ENCODE peak calls at places on chromosomes 1 and 21, in six cellular contexts. S is GM12878, H is K562, P is H1, T is GM12892, L is HepG2. B is an unnamed sample.

GRCh38 chr1:218390625-218391024 is 45.5 kb downstream of the TGFB2 start:
- DNase-seq in S (no peak), H (no peak), P (no peak), T (no peak), L (no peak), B (no peak)

GRCh38 chr1:151472852-151473731 is 13.8 kb upstream of the POGZ start:
- DNase-seq in S (no peak), H (peak; percentile 41), P (peak; percentile 73), T (no peak), L (no peak), B (no peak)

GRCh38 chr1:243950166-243950565 is 100.1 kb upstream of the AKT3 start:
- DNase-seq in S (no peak), H (no peak), P (peak; percentile 10), T (no peak), L (peak; percentile 11), B (no peak)

GRCh38 chr1:89908993-89909436 is 85.9 kb upstream of the ZNF326 start:
- DNase-seq in S (no peak), H (no peak), P (no peak), T (no peak), L (no peak), B (no peak)

GRCh38 chr1:27864264-27864895 is 8.0 kb upstream of the THEMIS2 start:
- DNase-seq in S (peak; percentile 58), H (no peak), P (no peak), T (no peak), L (no peak), B (no peak)

GRCh38 chr1:231866392-231867331 is 240.1 kb downstream of the DISC1 start:
- DNase-seq in S (no peak), H (peak; percentile 61), P (peak; percentile 71), T (peak; percentile 16), L (peak; percentile 36), B (peak; percentile 21)

GRCh38 chr1:204711947-204712701 is 26.6 kb upstream of the LRRN2 start:
- DNase-seq in S (no peak), H (no peak), P (no peak), T (no peak), L (no peak), B (no peak)

GRCh38 chr21:27024971-27025370 is 58.1 kb upstream of the ADAMTS5 start:
- DNase-seq in S (no peak), H (no peak), P (no peak), T (no peak), L (no peak), B (no peak)

GRCh38 chr1:220817907-220818306 is 31.2 kb downstream of the MTARC1 start:
- DNase-seq in S (no peak), H (no peak), P (no peak), T (no peak), L (no peak), B (no peak)

DNA sequence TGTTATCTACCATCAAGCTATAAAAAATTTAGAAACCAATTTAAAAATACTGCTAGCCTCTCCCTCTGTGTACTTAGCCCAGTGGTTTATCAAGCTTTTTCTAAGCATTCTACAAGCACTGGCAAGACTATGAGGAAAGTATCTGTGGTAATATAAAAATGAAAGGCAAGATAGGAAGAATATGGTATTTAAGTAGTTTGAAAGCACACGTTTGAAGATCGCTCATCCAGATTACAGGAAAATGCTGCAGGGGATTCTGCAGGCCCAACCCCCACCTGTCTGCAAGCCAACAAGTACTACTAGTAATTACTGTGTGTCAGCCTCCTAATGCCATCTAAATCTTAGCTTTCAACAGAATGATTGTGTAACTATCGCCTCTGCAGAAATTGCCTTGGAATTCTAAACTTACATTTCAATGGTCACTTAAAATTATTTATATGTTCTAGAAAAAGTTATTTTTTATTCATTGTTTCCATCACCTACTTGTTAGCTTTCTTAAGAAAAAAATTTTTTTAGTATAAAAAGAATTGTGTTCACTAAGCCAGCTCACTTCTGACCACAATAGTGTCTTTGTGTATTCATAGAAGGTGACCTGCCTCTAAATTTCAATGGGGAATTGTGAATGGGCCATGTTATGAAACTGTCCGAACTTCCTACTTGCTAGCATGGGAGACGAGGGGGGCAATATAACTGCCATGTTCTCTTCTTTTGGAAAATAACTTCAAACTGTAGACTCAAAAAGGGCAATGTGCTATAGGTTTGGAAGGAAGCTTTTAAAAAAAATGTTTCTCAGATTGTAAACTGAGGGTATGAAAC is 8.4 kb downstream of the ERRFI1 start:
- DNase-seq in S (no peak), H (no peak), P (no peak), T (no peak), L (peak; percentile 85), B (no peak)
- TF ChIP-seq POLR2A in S (no peak), H (no peak), P (no peak), T (no peak), L (peak; percentile 49), B (no peak)

GRCh38 chr1:178048883-178049282 is 45.0 kb upstream of the RASAL2 start:
- DNase-seq in S (no peak), H (no peak), P (no peak), T (no peak), L (no peak), B (no peak)
- TF ChIP-seq TAF1 in S (no peak), H (no peak), P (no peak), T (no peak), L (no peak), B (no peak)

DNA sequence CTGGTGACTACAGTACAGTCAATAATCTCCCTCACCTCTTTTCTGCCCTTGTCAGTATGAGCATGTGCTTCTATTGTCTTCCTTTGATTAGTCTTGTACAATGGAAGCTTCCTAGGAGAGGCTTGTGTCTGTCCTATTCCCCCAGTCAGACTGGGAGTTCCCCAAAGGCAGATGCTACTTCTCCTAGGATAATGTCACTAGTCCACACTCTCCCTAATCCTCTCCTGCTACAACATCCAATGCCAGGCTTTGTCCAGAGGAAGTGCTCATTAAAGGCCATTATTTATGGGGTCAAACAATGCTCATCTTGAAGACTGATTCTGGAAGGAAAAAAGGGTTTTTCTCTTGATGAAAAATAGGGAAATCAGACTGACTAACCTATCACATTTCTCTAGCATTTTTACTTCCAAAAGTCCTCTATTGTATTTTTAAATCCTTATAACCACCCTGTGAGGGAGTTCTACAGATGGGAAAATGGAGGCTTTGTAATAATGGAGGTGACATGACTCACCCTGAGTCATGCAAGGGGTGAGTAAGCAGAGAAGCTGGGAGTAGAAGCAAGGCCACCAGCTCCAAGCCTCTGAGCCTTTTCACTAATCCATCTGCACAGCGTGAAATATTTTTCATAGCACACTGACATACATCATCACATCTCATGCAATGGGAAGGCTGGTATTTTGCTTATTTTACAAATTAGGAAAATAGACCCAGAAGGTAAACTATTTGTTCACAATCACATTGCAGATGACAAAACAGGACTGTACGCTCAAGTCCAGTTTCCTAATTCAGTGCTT is 97.0 kb downstream of the KCNH1 start:
- DNase-seq in S (no peak), H (no peak), P (no peak), T (no peak), L (peak; percentile 39), B (no peak)
- TF ChIP-seq POLR2AphosphoS5 in S (no peak), H (no peak), P (no peak), T (no peak), L (no peak), B (no peak)

GRCh38 chr1:56938636-56939035 is 27.2 kb downstream of the C8B start:
- DNase-seq in S (no peak), H (no peak), P (no peak), T (no peak), L (no peak), B (no peak)
- TF ChIP-seq POLR2A in S (no peak), H (no peak), P (no peak), T (no peak), L (no peak), B (no peak)

DNA sequence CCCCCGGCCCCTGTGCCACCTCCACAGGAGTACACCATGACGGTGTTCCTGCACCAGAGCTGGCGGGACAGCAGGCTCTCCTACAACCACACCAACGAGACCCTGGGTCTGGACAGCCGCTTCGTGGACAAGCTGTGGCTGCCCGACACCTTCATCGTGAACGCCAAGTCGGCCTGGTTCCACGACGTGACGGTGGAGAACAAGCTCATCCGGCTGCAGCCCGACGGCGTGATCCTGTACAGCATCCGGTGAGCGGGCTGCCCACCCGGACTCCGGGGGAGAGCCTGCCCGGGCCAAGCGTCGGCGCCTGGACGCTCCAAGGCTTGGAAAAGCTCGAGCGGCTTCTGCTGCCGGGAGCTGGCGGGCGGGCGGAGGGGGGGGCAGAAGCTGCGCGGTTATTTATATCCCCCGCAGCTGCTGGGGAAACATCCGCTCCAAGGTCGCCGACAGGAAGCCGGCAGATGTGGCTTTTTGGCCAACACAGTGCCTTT is 6.4 kb downstream of the GABRD start:
- DNase-seq in S (no peak), H (no peak), P (no peak), T (no peak), L (no peak), B (no peak)
- TF ChIP-seq TAF1 in S (no peak), H (no peak), P (no peak), T (no peak), L (no peak), B (no peak)

GRCh38 chr1:23959461-23960290 is at the start of gene PNRC2:
- DNase-seq in S (peak; percentile 82), H (peak; percentile 99), P (peak; percentile 95), T (peak; percentile 94), L (peak; percentile 90), B (peak; percentile 85)
- TF ChIP-seq POLR2AphosphoS5 in S (peak; percentile 97), H (peak; percentile 93), P (peak; percentile 78), T (peak; percentile 88), L (peak; percentile 97), B (peak; percentile 95)

DNA sequence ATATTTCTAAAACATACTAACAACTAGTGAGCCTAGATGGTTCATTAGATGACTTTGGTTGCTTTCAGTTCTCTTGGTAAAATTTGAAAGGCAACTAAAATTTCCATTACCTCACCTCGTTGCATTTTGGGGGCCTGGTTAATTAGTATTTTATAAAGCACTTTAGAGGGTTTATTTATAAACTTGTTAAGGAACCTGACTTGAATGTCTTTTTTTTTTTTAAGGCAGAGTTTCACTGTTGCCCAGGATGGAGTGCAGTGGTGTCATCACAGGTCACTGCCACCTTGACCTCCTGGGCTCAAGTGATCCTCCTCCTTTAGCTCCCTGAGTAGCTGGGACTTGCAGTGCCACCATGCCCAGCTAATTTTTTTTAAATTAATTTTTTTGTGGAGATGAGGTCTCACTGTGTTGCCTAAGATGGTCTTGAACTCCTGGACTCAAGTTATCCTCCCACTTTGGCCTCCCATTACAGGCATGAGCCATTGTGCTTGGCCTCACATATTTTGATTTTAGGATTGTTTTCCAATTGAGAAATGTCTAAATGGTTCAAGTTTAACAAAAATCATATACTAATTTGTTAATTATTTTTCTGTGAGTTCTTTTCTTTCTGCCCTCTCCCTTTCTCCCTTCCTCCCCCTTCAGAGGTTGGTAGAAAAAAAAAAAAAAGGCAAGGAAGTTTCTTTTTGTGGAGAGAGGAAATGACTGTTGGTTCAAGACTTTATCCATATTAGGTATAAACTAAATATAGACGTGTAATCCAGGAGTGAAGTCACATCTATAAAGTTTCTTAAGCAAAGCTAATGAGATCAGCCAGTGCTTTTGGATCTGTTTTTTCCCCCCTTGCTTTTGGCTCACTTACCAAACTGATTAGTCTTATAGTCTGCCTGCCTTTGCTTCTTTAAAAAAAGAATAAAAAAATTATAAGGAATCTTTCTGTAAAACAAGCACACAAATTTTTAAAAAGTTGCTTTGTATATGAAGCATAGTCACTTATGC is 24.7 kb downstream of the CLIC4 start:
- DNase-seq in S (no peak), H (no peak), P (peak; percentile 26), T (no peak), L (no peak), B (no peak)
- TF ChIP-seq POLR2A in S (no peak), H (no peak), P (no peak), T (no peak), L (no peak), B (no peak)

GRCh38 chr1:10610901-10611600 is 136.3 kb downstream of the PEX14 start:
- DNase-seq in S (no peak), H (no peak), P (no peak), T (no peak), L (no peak), B (no peak)
- TF ChIP-seq TAF1 in S (no peak), H (no peak), P (no peak), T (no peak), L (no peak), B (no peak)

B was measured in GM12891.